ENCODE peak calls at places on chromosomes 4 and X, in six cellular contexts. J is A549, Y is upper lobe of left lung, T is K562, Q is HepG2, A is GM12878. E is an unnamed sample.

GRCh38 chrX:100248894-100249493 is 161.1 kb downstream of the PCDH19 start:
- ATAC-seq in Y (no peak), J (no peak), T (no peak), Q (no peak), A (no peak), E (no peak)

GRCh38 chrX:13689519-13690211 is 737 bp downstream of the RAB9A start:
- ATAC-seq in Q (no peak), T (peak; percentile 1), A (no peak), Y (peak; percentile 25), J (no peak), E (no peak)

GRCh38 chr4:169249214-169249973 is 21.4 kb downstream of the SH3RF1 start:
- ATAC-seq in T (no peak), J (peak; percentile 95), Y (peak; percentile 45), Q (peak; percentile 93), A (peak; percentile 72), E (no peak)

GRCh38 chr4:152197211-152197610 is 338.7 kb downstream of the FBXW7 start:
- ATAC-seq in A (no peak), T (no peak), Q (no peak), J (no peak), Y (no peak), E (no peak)

GRCh38 chr4:155512812-155513211 is 136.0 kb upstream of the MAP9 start:
- ATAC-seq in Q (no peak), Y (no peak), T (no peak), A (no peak), J (no peak), E (peak; percentile 48)

GRCh38 chrX:136063340-136064079 is 78.3 kb downstream of the SLC9A6 start:
- ATAC-seq in A (no peak), Y (peak; percentile 74), J (no peak), T (no peak), Q (no peak), E (peak; percentile 54)

GRCh38 chrX:11380187-11380586 is 87.0 kb downstream of the AMELX start:
- ATAC-seq in J (no peak), Q (no peak), T (no peak), Y (peak; percentile 86), A (no peak), E (peak; percentile 69)

GRCh38 chr4:89788243-89789072 is 48.5 kb downstream of the SNCA start:
- ATAC-seq in J (no peak), Y (peak; percentile 32), T (no peak), A (no peak), Q (no peak), E (no peak)

GRCh38 chrX:118521435-118521834 is 25.8 kb downstream of the DOCK11 start:
- ATAC-seq in A (no peak), Q (no peak), T (no peak), J (no peak), Y (peak; percentile 68), E (peak; percentile 77)

GRCh38 chr4:108465886-108466491 is 154.4 kb upstream of the RPL34 start:
- ATAC-seq in Y (no peak), T (no peak), J (no peak), Q (no peak), A (no peak), E (no peak)

GRCh38 chr4:185013715-185014114 is 4.6 kb upstream of the HELT start:
- ATAC-seq in Y (no peak), A (peak; percentile 37), J (no peak), Q (no peak), T (no peak), E (no peak)

GRCh38 chrX:111854778-111855490 is 21.0 kb upstream of the TRPC5OS start:
- ATAC-seq in J (no peak), T (peak; percentile 85), Q (peak; percentile 62), Y (no peak), A (peak; percentile 61), E (no peak)

GRCh38 chr4:136812100-136812880 is 720.0 kb downstream of the PCDH18 start:
- ATAC-seq in Q (no peak), Y (peak; percentile 31), J (no peak), T (no peak), A (no peak), E (peak; percentile 13)

DNA sequence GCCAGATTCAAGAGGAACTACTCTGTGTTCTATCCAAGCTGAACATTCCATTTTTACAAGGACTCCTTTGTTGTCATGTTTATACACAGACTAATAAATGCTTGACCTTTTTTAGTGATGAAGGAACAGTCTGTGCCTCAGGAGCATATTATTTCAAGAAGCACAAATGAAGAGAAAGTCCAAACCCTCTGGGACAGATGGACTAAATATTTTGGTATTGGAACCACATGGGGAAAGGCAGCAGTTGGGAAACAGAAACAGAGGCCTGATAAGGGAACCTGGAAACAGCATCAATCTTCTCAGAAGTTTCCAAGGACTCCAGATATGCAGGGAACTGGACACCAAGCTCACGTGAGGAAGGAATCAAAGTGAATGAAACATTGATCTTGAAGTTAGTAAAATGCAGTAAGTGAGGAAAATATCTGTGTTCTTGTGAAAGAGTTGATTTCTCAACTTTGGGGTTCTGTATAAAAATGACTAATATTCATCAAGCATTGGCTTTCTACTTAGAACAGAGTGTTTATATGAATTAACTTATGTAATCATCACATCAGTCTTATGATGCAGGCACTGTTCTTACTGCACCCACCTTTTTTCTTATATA is 149.0 kb upstream of the JADE1 start:
- ATAC-seq in Y (peak; percentile 77), Q (no peak), A (no peak), T (no peak), J (no peak), E (peak; percentile 93)
- TF ChIP-seq EP300 in Y (peak; percentile 83), Q (no peak), A (no peak), T (no peak), J (no peak), E (peak; percentile 97)

DNA sequence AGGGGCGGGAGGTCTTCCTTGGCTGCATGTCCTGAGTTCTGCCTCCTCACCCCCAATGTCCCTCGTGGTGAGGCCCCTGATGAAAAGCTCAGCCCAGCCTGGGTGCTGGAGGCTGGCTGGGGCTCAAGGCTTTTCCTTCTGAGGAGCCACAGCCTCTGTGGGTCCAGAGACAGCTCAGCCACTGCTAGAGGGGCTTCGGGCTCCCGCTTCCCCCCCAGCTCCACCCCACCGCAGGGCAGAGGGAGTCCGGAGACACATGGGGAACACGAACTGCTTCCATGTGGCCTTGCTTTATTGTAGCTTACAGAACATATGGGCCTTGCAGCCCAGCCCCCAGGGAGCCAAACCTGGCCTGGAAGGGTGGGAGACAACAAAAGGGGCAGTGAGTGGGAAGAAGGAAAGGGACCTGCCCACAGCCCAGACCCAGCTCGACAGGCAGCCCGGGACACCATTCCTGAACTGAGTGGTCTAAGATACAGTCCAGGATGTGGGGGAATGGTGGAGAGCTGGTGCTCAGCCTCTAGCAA is 89.9 kb upstream of the NKX1-1 start:
- ATAC-seq in Q (no peak), A (no peak), Y (no peak), J (no peak), T (no peak), E (no peak)
- TF ChIP-seq EP300 in Q (no peak), A (no peak), Y (no peak), J (no peak), T (no peak), E (no peak)

GRCh38 chr4:146472404-146472803 is 49.3 kb downstream of the SLC10A7 start:
- ATAC-seq in J (no peak), A (no peak), Y (no peak), Q (no peak), T (no peak), E (no peak)
- TF ChIP-seq EP300 in J (no peak), A (no peak), Y (no peak), Q (no peak), T (no peak), E (no peak)

GRCh38 chrX:12469296-12469695 is 321.9 kb upstream of the PRPS2 start:
- ATAC-seq in Y (no peak), A (no peak), T (no peak), Q (no peak), J (no peak), E (no peak)
- TF ChIP-seq EP300 in Y (no peak), A (no peak), T (no peak), Q (no peak), J (no peak), E (no peak)

GRCh38 chr4:142315999-142316398 is 530.1 kb downstream of the INPP4B start:
- ATAC-seq in J (no peak), T (no peak), A (no peak), Q (no peak), Y (no peak), E (no peak)
- TF ChIP-seq EP300 in J (no peak), T (no peak), A (no peak), Q (no peak), Y (no peak), E (no peak)

DNA sequence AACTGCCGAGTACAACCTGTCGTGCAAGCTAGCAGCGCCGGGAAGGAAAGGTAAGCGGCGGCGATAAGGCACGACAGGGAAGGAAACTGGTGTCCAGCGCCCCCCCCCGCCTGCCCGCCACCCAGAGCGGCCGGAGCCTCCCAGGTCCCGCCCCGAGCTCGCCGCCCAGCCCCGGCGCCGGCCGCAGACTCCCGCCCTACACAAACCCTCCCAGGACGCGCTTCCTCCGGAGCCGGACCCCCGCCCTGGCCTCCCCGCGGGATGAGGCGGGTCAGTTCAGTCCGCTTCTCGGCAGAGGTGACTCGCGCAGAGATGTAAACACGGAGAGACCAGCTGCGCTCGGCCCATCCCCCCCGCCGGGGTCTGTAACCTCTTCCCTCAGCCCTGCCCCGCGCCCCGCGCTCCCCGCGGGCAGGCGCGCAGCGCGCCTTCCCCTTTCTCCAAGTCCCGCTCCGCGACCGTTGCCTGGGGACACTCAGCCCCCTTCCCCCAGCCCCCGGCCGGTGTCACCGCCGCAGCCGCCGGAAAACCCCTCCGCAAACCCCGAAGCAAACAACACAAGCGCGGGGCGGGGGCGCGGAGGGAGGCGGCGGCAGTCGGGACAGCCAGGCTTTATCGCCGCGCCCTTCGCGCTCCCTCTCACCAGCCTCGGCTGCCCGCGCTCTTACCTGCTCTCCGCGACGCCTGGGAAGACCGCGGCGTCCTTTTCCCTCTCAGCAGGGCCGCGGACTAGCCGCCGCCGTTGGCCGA is 544 bp downstream of the ELF2 start:
- ATAC-seq in A (peak; percentile 39), T (peak; percentile 81), Q (peak; percentile 72), J (peak; percentile 63), Y (peak; percentile 81), E (peak; percentile 73)
- TF ChIP-seq EP300 in A (no peak), T (peak; percentile 13), Q (no peak), J (no peak), Y (no peak), E (no peak)

GRCh38 chr4:129323630-129324029 is 227.7 kb downstream of the C4orf33 start:
- ATAC-seq in Q (no peak), T (no peak), A (no peak), J (no peak), Y (no peak), E (no peak)
- TF ChIP-seq EP300 in Q (no peak), T (no peak), A (no peak), J (no peak), Y (no peak), E (no peak)

GRCh38 chrX:149248073-149248625 is 257.0 kb downstream of the IDS start:
- ATAC-seq in T (no peak), Q (no peak), J (no peak), A (no peak), Y (no peak), E (no peak)
- TF ChIP-seq EP300 in T (no peak), Q (no peak), J (no peak), A (no peak), Y (no peak), E (no peak)

E was measured in gastroesophageal sphincter.